ENCODE peak calls at places on chromosome X, in four cellular contexts. One of them, this sample, is unnamed.

GRCh38 chrX:85003655-85004244 is at the start of gene APOOL:
- DNase-seq in NCI-H1930: peak; percentile 82
- DNase-seq in osteocyte: peak; percentile 92
- DNase-seq in HL-60: peak; percentile 72
- DNase-seq in this sample: peak; percentile 77

GRCh38 chrX:65017464-65017863 is 41.2 kb upstream of the ZC4H2 start:
- DNase-seq in HL-60: no peak
- DNase-seq in NCI-H1930: no peak
- DNase-seq in osteocyte: no peak
- DNase-seq in this sample: no peak

GRCh38 chrX:129833153-129834004 is 10.3 kb downstream of the ZDHHC9 start:
- DNase-seq in NCI-H1930: no peak
- DNase-seq in osteocyte: no peak
- DNase-seq in HL-60: no peak
- DNase-seq in this sample: no peak

GRCh38 chrX:16666541-16666940 is 16.6 kb downstream of the S100G start:
- DNase-seq in HL-60: no peak
- DNase-seq in NCI-H1930: no peak
- DNase-seq in osteocyte: no peak
- DNase-seq in this sample: no peak

GRCh38 chrX:108437789-108438623 is at the start of gene COL4A6:
- DNase-seq in NCI-H1930: peak; percentile 5
- DNase-seq in osteocyte: no peak
- DNase-seq in HL-60: no peak
- DNase-seq in this sample: no peak

GRCh38 chrX:152641996-152642395 is 4.3 kb downstream of the GABRQ start:
- DNase-seq in NCI-H1930: no peak
- DNase-seq in HL-60: no peak
- DNase-seq in osteocyte: no peak
- DNase-seq in this sample: no peak

GRCh38 chrX:113384628-113385027 is 544.0 kb upstream of the AMOT start:
- DNase-seq in NCI-H1930: no peak
- DNase-seq in osteocyte: no peak
- DNase-seq in HL-60: no peak
- DNase-seq in this sample: no peak

GRCh38 chrX:1388651-1389050 is 3.3 kb downstream of the SLC25A6 start:
- DNase-seq in osteocyte: no peak
- DNase-seq in HL-60: no peak
- DNase-seq in NCI-H1930: no peak
- DNase-seq in this sample: no peak

GRCh38 chrX:154019633-154020499 is at the start of gene IRAK1:
- DNase-seq in osteocyte: no peak
- DNase-seq in NCI-H1930: no peak
- DNase-seq in HL-60: peak; percentile 38
- DNase-seq in this sample: no peak

GRCh38 chrX:63350551-63350950 is 581 bp downstream of the SPIN4 start:
- DNase-seq in osteocyte: no peak
- DNase-seq in HL-60: no peak
- DNase-seq in NCI-H1930: no peak
- DNase-seq in this sample: no peak

GRCh38 chrX:42967681-42968080 is 189.7 kb upstream of the PPP1R2C start:
- DNase-seq in HL-60: no peak
- DNase-seq in NCI-H1930: no peak
- DNase-seq in osteocyte: no peak
- DNase-seq in this sample: no peak

GRCh38 chrX:21375795-21376069 is 1.5 kb downstream of the CNKSR2 start:
- DNase-seq in HL-60: no peak
- DNase-seq in NCI-H1930: no peak
- DNase-seq in osteocyte: no peak
- DNase-seq in this sample: no peak

GRCh38 chrX:134774190-134775048 is 116.1 kb upstream of the PLAC1 start:
- DNase-seq in HL-60: no peak
- DNase-seq in NCI-H1930: no peak
- DNase-seq in osteocyte: no peak
- DNase-seq in this sample: no peak

This sample was measured in type B pancreatic cell.